ENCODE peak calls at places on chromosome 10, in six cellular contexts. C is A549, M is adrenal gland, K is AG10803, G is hepatocyte, B is mucosa of descending colon. Y is an unnamed sample.

GRCh38 chr10:94890264-94891022 is 48.0 kb upstream of the CYP2C9 start:
- DNase-seq in C (no peak), M (no peak), K (no peak), G (no peak), B (no peak), Y (no peak)

GRCh38 chr10:131653140-131653539 is 247.7 kb upstream of the PPP2R2D start:
- DNase-seq in C (no peak), M (no peak), K (no peak), G (no peak), B (no peak), Y (no peak)

GRCh38 chr10:17673517-17674051 is 29.6 kb downstream of the STAM start:
- DNase-seq in C (peak), M (peak), K (peak), G (peak), B (no peak), Y (no peak)

GRCh38 chr10:94407668-94408067 is 5.3 kb downstream of the TBC1D12 start:
- DNase-seq in C (peak), M (no peak), K (no peak), G (no peak), B (no peak), Y (no peak)

GRCh38 chr10:4514445-4515108 is 311.4 kb upstream of the AKR1E2 start:
- DNase-seq in C (no peak), M (peak), K (no peak), G (no peak), B (peak), Y (peak)

GRCh38 chr10:89857399-89857798 is 156.0 kb downstream of the KIF20B start:
- DNase-seq in C (no peak), M (no peak), K (no peak), G (no peak), B (no peak), Y (no peak)

GRCh38 chr10:124672181-124672638 is 72.0 kb downstream of the FAM53B start:
- DNase-seq in C (no peak), M (no peak), K (no peak), G (no peak), B (peak), Y (no peak)

GRCh38 chr10:42753507-42754154 is 29.0 kb upstream of the BMS1 start:
- DNase-seq in C (no peak), M (no peak), K (no peak), G (peak), B (no peak), Y (no peak)

GRCh38 chr10:89204621-89205020 is 2.5 kb downstream of the CH25H start:
- DNase-seq in C (no peak), M (no peak), K (no peak), G (no peak), B (no peak), Y (no peak)

GRCh38 chr10:35412900-35413491 is 76.7 kb downstream of the CCNY start:
- DNase-seq in C (no peak), M (no peak), K (peak), G (no peak), B (no peak), Y (no peak)

GRCh38 chr10:114623661-114624294 is 34.3 kb downstream of the ABLIM1 start:
- DNase-seq in C (peak), M (peak), K (peak), G (no peak), B (no peak), Y (no peak)

GRCh38 chr10:76905251-76905650 is 732.4 kb downstream of the KCNMA1 start:
- DNase-seq in C (no peak), M (no peak), K (peak), G (no peak), B (no peak), Y (no peak)

GRCh38 chr10:60820093-60820769 is 42.0 kb downstream of the CDK1 start:
- DNase-seq in C (peak), M (no peak), K (peak), G (no peak), B (no peak), Y (peak)

GRCh38 chr10:71690094-71690720 is 29.4 kb downstream of the C10orf105 start:
- DNase-seq in C (no peak), M (no peak), K (no peak), G (no peak), B (no peak), Y (no peak)

GRCh38 chr10:74333174-74333573 is 182.2 kb downstream of the ADK start:
- DNase-seq in C (no peak), M (no peak), K (peak), G (no peak), B (no peak), Y (no peak)

GRCh38 chr10:88897019-88897853 is 17.2 kb downstream of the STAMBPL1 start:
- DNase-seq in C (peak), M (no peak), K (peak), G (peak), B (no peak), Y (no peak)

GRCh38 chr10:22712959-22713852 is 1.2 kb downstream of the PIP4K2A start:
- DNase-seq in C (no peak), M (peak), K (peak), G (peak), B (peak), Y (peak)

GRCh38 chr10:61896854-61897661 is 4.4 kb upstream of the ARID5B start:
- DNase-seq in C (peak), M (peak), K (peak), G (peak), B (peak), Y (peak)

GRCh38 chr10:113711142-113711541 is 31.4 kb downstream of the CASP7 start:
- DNase-seq in C (no peak), M (no peak), K (no peak), G (no peak), B (no peak), Y (no peak)

GRCh38 chr10:73591935-73592699 is 975 bp upstream of the USP54 start:
- DNase-seq in C (peak), M (no peak), K (peak), G (peak), B (peak), Y (peak)

GRCh38 chr10:96250349-96250748 is 21.0 kb downstream of the BLNK start:
- DNase-seq in C (no peak), M (no peak), K (no peak), G (no peak), B (no peak), Y (no peak)

GRCh38 chr10:28891058-28891713 is 213.9 kb downstream of the BAMBI start:
- DNase-seq in C (no peak), M (no peak), K (no peak), G (no peak), B (no peak), Y (no peak)

GRCh38 chr10:78769526-78769925 is 299.2 kb upstream of the ZMIZ1 start:
- DNase-seq in C (no peak), M (no peak), K (no peak), G (no peak), B (no peak), Y (no peak)

GRCh38 chr10:68327889-68328786 is 3.7 kb upstream of the HNRNPH3 start:
- DNase-seq in C (peak), M (peak), K (peak), G (peak), B (no peak), Y (no peak)

GRCh38 chr10:73506491-73506890 is 10.7 kb upstream of the PPP3CB start:
- DNase-seq in C (no peak), M (no peak), K (peak), G (no peak), B (no peak), Y (no peak)

DNA sequence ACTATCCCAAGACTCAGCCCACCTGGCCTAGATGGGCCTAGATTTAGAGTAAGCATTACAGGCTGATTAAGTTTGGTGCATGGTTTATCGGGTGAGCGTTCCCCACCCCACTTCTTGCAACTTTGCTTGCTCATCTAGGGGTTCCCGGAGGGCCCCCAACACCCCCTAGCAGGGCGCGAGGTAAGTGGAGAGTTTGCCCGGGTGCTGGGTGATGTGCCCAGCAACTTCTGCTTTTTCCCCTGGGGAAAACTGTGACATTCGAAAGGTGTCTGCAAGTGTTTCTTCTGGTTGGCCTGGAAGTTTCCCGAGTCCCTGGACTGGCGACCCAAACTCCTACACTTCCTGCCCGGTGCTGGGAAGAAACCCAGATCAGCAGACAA is 31.7 kb downstream of the SKIDA1 start:
- DNase-seq in C (peak), M (no peak), K (no peak), G (no peak), B (no peak), Y (no peak)
- H3K4me3 ChIP-seq in C (peak), M (no peak), K (peak), G (no peak), B (no peak), Y (no peak)

GRCh38 chr10:11162828-11163599 is 145.3 kb downstream of the CELF2 start:
- DNase-seq in C (no peak), M (peak), K (no peak), G (no peak), B (peak), Y (peak)
- H3K4me3 ChIP-seq in C (no peak), M (no peak), K (no peak), G (no peak), B (no peak), Y (peak)

DNA sequence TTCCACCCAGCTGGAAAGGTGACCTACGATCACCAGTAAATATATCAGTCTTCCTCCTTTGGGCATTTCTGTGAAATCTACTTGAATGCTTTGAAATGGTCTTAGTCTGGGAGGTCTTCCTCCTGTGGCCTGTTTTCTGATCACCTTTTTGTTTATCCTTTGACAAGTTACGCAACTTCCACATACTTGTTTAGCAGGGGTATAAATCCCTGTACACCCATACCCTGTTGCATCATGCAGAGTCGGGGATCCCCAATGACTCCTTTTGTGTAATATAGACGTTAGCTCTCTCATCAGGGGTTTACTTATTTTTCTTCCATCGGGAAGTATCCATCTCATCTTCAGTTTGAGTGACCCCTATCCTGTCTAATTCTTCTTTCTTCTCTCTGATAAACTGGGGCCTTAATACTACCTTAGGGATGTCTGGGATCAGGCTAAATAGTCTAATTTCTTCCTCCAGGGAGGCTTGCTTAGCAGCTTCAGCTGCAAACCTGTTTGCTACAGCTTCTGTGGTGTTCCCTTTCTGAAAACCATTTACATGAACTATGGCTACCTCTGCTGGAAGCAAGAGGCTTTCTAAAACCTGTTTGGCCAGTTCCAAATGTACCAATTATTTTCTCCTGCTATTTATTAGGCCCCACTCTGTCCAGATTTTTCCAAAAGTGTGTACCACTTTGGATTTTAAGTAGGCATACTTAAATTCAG is 25.8 kb downstream of the MAPK8 start:
- DNase-seq in C (no peak), M (no peak), K (no peak), G (no peak), B (no peak), Y (no peak)
- H3K4me3 ChIP-seq in C (no peak), M (no peak), K (no peak), G (no peak), B (no peak), Y (no peak)

DNA sequence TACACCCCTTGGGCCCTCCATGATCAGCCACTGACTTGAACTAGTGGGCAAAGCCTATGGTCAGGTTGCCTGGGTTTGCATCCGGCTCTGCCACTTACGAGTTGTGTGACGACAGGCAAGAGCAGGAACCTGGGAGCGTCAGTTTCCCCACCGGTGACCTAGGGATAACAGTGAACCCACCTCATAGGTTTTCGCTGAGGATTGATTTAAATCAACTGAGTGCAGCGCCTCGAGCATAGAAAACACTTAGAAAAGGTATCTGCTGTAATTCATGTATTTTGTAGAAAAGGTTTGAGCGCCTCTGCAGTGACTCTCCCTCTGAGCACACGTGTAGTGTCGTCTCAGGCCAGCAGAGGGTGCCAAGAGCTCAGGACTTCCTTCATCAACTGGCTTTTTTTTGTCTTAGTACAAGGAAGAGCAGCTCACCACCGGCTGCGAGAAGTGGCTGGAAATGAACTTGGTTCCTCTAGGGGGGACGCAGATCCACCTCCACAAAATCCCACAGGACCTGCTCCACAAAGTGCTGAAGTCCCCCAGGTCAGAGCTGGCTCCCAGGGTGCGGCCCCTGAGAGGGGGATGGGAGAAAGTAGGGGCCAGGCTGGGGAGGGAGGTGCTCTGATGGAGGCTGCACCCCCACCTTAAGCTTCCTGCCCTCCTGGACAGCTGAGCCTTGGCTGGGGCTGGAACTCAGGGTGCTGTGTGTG is 27.7 kb downstream of the BTBD16 start:
- DNase-seq in C (peak), M (peak), K (peak), G (peak), B (no peak), Y (peak)
- H3K4me3 ChIP-seq in C (peak), M (no peak), K (peak), G (no peak), B (no peak), Y (no peak)